ENCODE peak calls at places on chromosomes 6 and 20, in seven cellular contexts. One of them, this sample, is unnamed.

GRCh38 chr6:23659125-23659524 is 466.9 kb upstream of the NRSN1 start:
- DNase-seq in omental fat pad: no peak
- DNase-seq in foreskin keratinocyte: peak
- DNase-seq in H9: peak
- DNase-seq in NCI-H1092 treated with DMSO at 0.1 percent for 48 hours: peak
- DNase-seq in sigmoid colon: no peak
- DNase-seq in B cell: no peak
- DNase-seq in this sample: peak

GRCh38 chr6:168180548-168181011 is 101.6 kb upstream of the FRMD1 start:
- DNase-seq in omental fat pad: no peak
- DNase-seq in foreskin keratinocyte: no peak
- DNase-seq in H9: peak
- DNase-seq in NCI-H1092 treated with DMSO at 0.1 percent for 48 hours: no peak
- DNase-seq in sigmoid colon: peak
- DNase-seq in B cell: no peak
- DNase-seq in this sample: no peak

GRCh38 chr6:69994251-69994650 is 127.9 kb downstream of the COL19A1 start:
- DNase-seq in omental fat pad: no peak
- DNase-seq in foreskin keratinocyte: peak
- DNase-seq in H9: no peak
- DNase-seq in NCI-H1092 treated with DMSO at 0.1 percent for 48 hours: no peak
- DNase-seq in sigmoid colon: no peak
- DNase-seq in B cell: no peak
- DNase-seq in this sample: no peak

GRCh38 chr6:89082439-89082838 is 1.9 kb downstream of the PNRC1 start:
- DNase-seq in omental fat pad: no peak
- DNase-seq in foreskin keratinocyte: peak
- DNase-seq in H9: no peak
- DNase-seq in NCI-H1092 treated with DMSO at 0.1 percent for 48 hours: no peak
- DNase-seq in sigmoid colon: no peak
- DNase-seq in B cell: no peak
- DNase-seq in this sample: peak

GRCh38 chr20:44120676-44121425 is 66.1 kb downstream of the JPH2 start:
- DNase-seq in omental fat pad: no peak
- DNase-seq in foreskin keratinocyte: no peak
- DNase-seq in H9: no peak
- DNase-seq in NCI-H1092 treated with DMSO at 0.1 percent for 48 hours: no peak
- DNase-seq in sigmoid colon: peak
- DNase-seq in B cell: no peak
- DNase-seq in this sample: no peak

GRCh38 chr6:89145461-89145961 is 344 bp upstream of the PM20D2 start:
- DNase-seq in omental fat pad: no peak
- DNase-seq in foreskin keratinocyte: peak
- DNase-seq in H9: no peak
- DNase-seq in NCI-H1092 treated with DMSO at 0.1 percent for 48 hours: no peak
- DNase-seq in sigmoid colon: no peak
- DNase-seq in B cell: peak
- DNase-seq in this sample: peak

GRCh38 chr6:75530696-75531095 is 37.1 kb upstream of the FILIP1 start:
- DNase-seq in omental fat pad: no peak
- DNase-seq in foreskin keratinocyte: no peak
- DNase-seq in H9: no peak
- DNase-seq in NCI-H1092 treated with DMSO at 0.1 percent for 48 hours: no peak
- DNase-seq in sigmoid colon: no peak
- DNase-seq in B cell: no peak
- DNase-seq in this sample: peak

GRCh38 chr20:53547664-53548239 is 45.9 kb downstream of the ZNF217 start:
- DNase-seq in omental fat pad: no peak
- DNase-seq in foreskin keratinocyte: peak
- DNase-seq in H9: peak
- DNase-seq in NCI-H1092 treated with DMSO at 0.1 percent for 48 hours: peak
- DNase-seq in sigmoid colon: peak
- DNase-seq in B cell: peak
- DNase-seq in this sample: peak

GRCh38 chr6:4853782-4854511 is 77.7 kb downstream of the CDYL start:
- DNase-seq in omental fat pad: no peak
- DNase-seq in foreskin keratinocyte: no peak
- DNase-seq in H9: no peak
- DNase-seq in NCI-H1092 treated with DMSO at 0.1 percent for 48 hours: no peak
- DNase-seq in sigmoid colon: no peak
- DNase-seq in B cell: no peak
- DNase-seq in this sample: peak

GRCh38 chr20:23126281-23127061 is 40.3 kb upstream of the CD93 start:
- DNase-seq in omental fat pad: peak
- DNase-seq in foreskin keratinocyte: no peak
- DNase-seq in H9: no peak
- DNase-seq in NCI-H1092 treated with DMSO at 0.1 percent for 48 hours: no peak
- DNase-seq in sigmoid colon: peak
- DNase-seq in B cell: no peak
- DNase-seq in this sample: no peak

GRCh38 chr6:100281471-100281878 is 183.2 kb downstream of the SIM1 start:
- DNase-seq in omental fat pad: no peak
- DNase-seq in foreskin keratinocyte: no peak
- DNase-seq in H9: peak
- DNase-seq in NCI-H1092 treated with DMSO at 0.1 percent for 48 hours: peak
- DNase-seq in sigmoid colon: no peak
- DNase-seq in B cell: no peak
- DNase-seq in this sample: no peak

GRCh38 chr6:151633517-151634335 is 139.9 kb downstream of the CCDC170 start:
- DNase-seq in omental fat pad: no peak
- DNase-seq in foreskin keratinocyte: no peak
- DNase-seq in H9: no peak
- DNase-seq in NCI-H1092 treated with DMSO at 0.1 percent for 48 hours: no peak
- DNase-seq in sigmoid colon: no peak
- DNase-seq in B cell: no peak
- DNase-seq in this sample: no peak

GRCh38 chr6:138007014-138007472 is 100.2 kb downstream of the PERP start:
- DNase-seq in omental fat pad: no peak
- DNase-seq in foreskin keratinocyte: peak
- DNase-seq in H9: peak
- DNase-seq in NCI-H1092 treated with DMSO at 0.1 percent for 48 hours: no peak
- DNase-seq in sigmoid colon: no peak
- DNase-seq in B cell: peak
- DNase-seq in this sample: peak

GRCh38 chr6:56483929-56484328 is 158.8 kb downstream of the DST start:
- DNase-seq in omental fat pad: no peak
- DNase-seq in foreskin keratinocyte: no peak
- DNase-seq in H9: no peak
- DNase-seq in NCI-H1092 treated with DMSO at 0.1 percent for 48 hours: no peak
- DNase-seq in sigmoid colon: no peak
- DNase-seq in B cell: no peak
- DNase-seq in this sample: peak

GRCh38 chr6:145028144-145028818 is 707.0 kb downstream of the EPM2A start:
- DNase-seq in omental fat pad: no peak
- DNase-seq in foreskin keratinocyte: peak
- DNase-seq in H9: no peak
- DNase-seq in NCI-H1092 treated with DMSO at 0.1 percent for 48 hours: peak
- DNase-seq in sigmoid colon: no peak
- DNase-seq in B cell: no peak
- DNase-seq in this sample: no peak

GRCh38 chr20:427401-427800 is 19.3 kb downstream of the RBCK1 start:
- DNase-seq in omental fat pad: no peak
- DNase-seq in foreskin keratinocyte: no peak
- DNase-seq in H9: no peak
- DNase-seq in NCI-H1092 treated with DMSO at 0.1 percent for 48 hours: no peak
- DNase-seq in sigmoid colon: no peak
- DNase-seq in B cell: no peak
- DNase-seq in this sample: no peak

GRCh38 chr6:27814665-27815424 is 97.4 kb downstream of the OR2B2 start:
- DNase-seq in omental fat pad: no peak
- DNase-seq in foreskin keratinocyte: peak
- DNase-seq in H9: peak
- DNase-seq in NCI-H1092 treated with DMSO at 0.1 percent for 48 hours: no peak
- DNase-seq in sigmoid colon: peak
- DNase-seq in B cell: peak
- DNase-seq in this sample: peak